ENCODE peak calls at places on chromosomes 4 and X, in four cellular contexts. L is ureter, Q is NCI-H1092 treated with DMSO at 0.1 percent for 48 hours, W is NCI-H1105. Z is an unnamed sample.

GRCh38 chrX:73266766-73267165 is 52.1 kb upstream of the NAP1L2 start:
- DNase-seq in L (no peak), Q (no peak), W (no peak), Z (no peak)

GRCh38 chr4:69689530-69690111 is 36.6 kb upstream of the UGT2A1 start:
- DNase-seq in L (no peak), Q (peak), W (no peak), Z (peak)

GRCh38 chrX:19179389-19179788 is 57.1 kb upstream of the ADGRG2 start:
- DNase-seq in L (no peak), Q (no peak), W (no peak), Z (no peak)

GRCh38 chr4:78653655-78654054 is 102.1 kb downstream of the ANXA3 start:
- DNase-seq in L (no peak), Q (no peak), W (no peak), Z (peak)

GRCh38 chrX:1361275-1361674 is 24.7 kb downstream of the IL3RA start:
- DNase-seq in L (no peak), Q (no peak), W (no peak), Z (no peak)

GRCh38 chr4:94442251-94442650 is 9.5 kb upstream of the PDLIM5 start:
- DNase-seq in L (no peak), Q (no peak), W (no peak), Z (no peak)

GRCh38 chr4:118012142-118012541 is 22.1 kb upstream of the NDST3 start:
- DNase-seq in L (no peak), Q (no peak), W (no peak), Z (no peak)

GRCh38 chr4:107275192-107275591 is 239.1 kb upstream of the DKK2 start:
- DNase-seq in L (no peak), Q (no peak), W (no peak), Z (no peak)

GRCh38 chr4:140423106-140423505 is 4.3 kb downstream of the CLGN start:
- DNase-seq in L (no peak), Q (no peak), W (no peak), Z (no peak)

GRCh38 chr4:53981573-53981972 is 82.8 kb downstream of the CHIC2 start:
- DNase-seq in L (no peak), Q (no peak), W (no peak), Z (no peak)